ENCODE peak calls at places on chromosomes 1 and 21, in five cellular contexts. X is neuronal stem cell, D is uterus, H is breast epithelium, Y is upper lobe of right lung. A is an unnamed sample.

GRCh38 chr1:115343200-115343737 is 5.2 kb upstream of the NGF start:
- DNase-seq in Y (no peak), D (no peak), X (no peak), H (no peak), A (no peak)

GRCh38 chr21:25428537-25428936 is 178.7 kb downstream of the MRPL39 start:
- DNase-seq in Y (no peak), H (no peak), D (no peak), X (no peak), A (no peak)

GRCh38 chr1:14217384-14217783 is 381.1 kb upstream of the KAZN start:
- DNase-seq in D (no peak), X (no peak), Y (no peak), H (no peak), A (no peak)

GRCh38 chr1:203673550-203674411 is 47.1 kb downstream of the ATP2B4 start:
- DNase-seq in H (peak; percentile 40), X (no peak), D (peak; percentile 77), Y (no peak), A (peak; percentile 84)

GRCh38 chr1:115426271-115426771 is 88.3 kb upstream of the NGF start:
- DNase-seq in D (peak; percentile 42), X (no peak), H (no peak), Y (no peak), A (peak; percentile 73)

GRCh38 chr1:111937147-111937725 is 52.2 kb downstream of the KCND3 start:
- DNase-seq in Y (no peak), D (no peak), H (no peak), X (no peak), A (no peak)

GRCh38 chr1:12196641-12197482 is 30.1 kb downstream of the TNFRSF1B start:
- DNase-seq in D (no peak), X (no peak), H (no peak), Y (peak; percentile 80), A (peak; percentile 75)

GRCh38 chr1:214404154-214404553 is 123.2 kb downstream of the SMYD2 start:
- DNase-seq in X (no peak), H (no peak), D (no peak), Y (no peak), A (no peak)

GRCh38 chr1:72693376-72693775 is 411.0 kb upstream of the NEGR1 start:
- DNase-seq in H (no peak), D (no peak), X (no peak), Y (no peak), A (no peak)

GRCh38 chr1:203702130-203702577 is 62.8 kb upstream of the LAX1 start:
- DNase-seq in D (peak; percentile 70), H (peak; percentile 29), Y (no peak), X (peak; percentile 84), A (peak; percentile 56)

GRCh38 chr1:39277876-39278275 is 73.4 kb downstream of the MACF1 start:
- DNase-seq in D (no peak), H (no peak), X (no peak), Y (no peak), A (no peak)

GRCh38 chr1:210362526-210362925 is 33.8 kb downstream of the HHAT start:
- DNase-seq in Y (no peak), D (no peak), X (no peak), H (no peak), A (no peak)

GRCh38 chr1:12143631-12144155 is 23.1 kb upstream of the TNFRSF1B start:
- DNase-seq in X (no peak), Y (peak; percentile 89), D (peak; percentile 75), H (peak; percentile 73), A (peak; percentile 93)

GRCh38 chr1:151964510-151964909 is 29.1 kb downstream of the S100A10 start:
- DNase-seq in Y (no peak), H (no peak), X (no peak), D (no peak), A (no peak)

GRCh38 chr1:204867203-204867602 is 3.5 kb upstream of the NFASC start:
- DNase-seq in D (no peak), X (no peak), Y (no peak), H (no peak), A (no peak)

GRCh38 chr1:221435510-221435909 is 306.4 kb downstream of the DUSP10 start:
- DNase-seq in D (no peak), Y (no peak), H (no peak), X (peak; percentile 24), A (no peak)

GRCh38 chr1:236065509-236066005 is 667 bp upstream of the NID1 start:
- DNase-seq in H (no peak), X (no peak), D (no peak), Y (no peak), A (no peak)

GRCh38 chr1:243890576-243890975 is 40.5 kb upstream of the AKT3 start:
- DNase-seq in Y (no peak), X (no peak), D (no peak), H (no peak), A (no peak)

GRCh38 chr1:174976436-174977107 is 23.2 kb upstream of the CACYBP start:
- DNase-seq in X (no peak), H (no peak), Y (no peak), D (peak; percentile 30), A (no peak)

GRCh38 chr1:45326627-45327591 is at the start of gene HPDL:
- DNase-seq in X (peak; percentile 71), H (no peak), Y (peak; percentile 80), D (peak; percentile 58), A (peak; percentile 77)

GRCh38 chr1:183942933-183943693 is 94.4 kb downstream of the COLGALT2 start:
- DNase-seq in D (peak; percentile 57), X (peak; percentile 58), H (no peak), Y (no peak), A (no peak)

GRCh38 chr1:8822383-8823294 is 5.2 kb upstream of the RERE start:
- DNase-seq in X (no peak), Y (no peak), D (peak; percentile 37), H (no peak), A (peak; percentile 52)
- H3K4me3 ChIP-seq in X (no peak overlapping the region), Y (no peak overlapping the region), D (no peak overlapping the region), H (no peak overlapping the region), A (no peak overlapping the region)

GRCh38 chr21:33286600-33287456 is 20.7 kb downstream of the IL10RB start:
- DNase-seq in D (peak; percentile 63), Y (no peak), H (no peak), X (no peak), A (no peak)
- H3K27ac ChIP-seq in D (peak overlapping the region; percentile 83), Y (peak overlapping the region; percentile 83), H (peak overlapping the region; percentile 82), X (no peak overlapping the region), A (peak overlapping the region; percentile 67)

DNA sequence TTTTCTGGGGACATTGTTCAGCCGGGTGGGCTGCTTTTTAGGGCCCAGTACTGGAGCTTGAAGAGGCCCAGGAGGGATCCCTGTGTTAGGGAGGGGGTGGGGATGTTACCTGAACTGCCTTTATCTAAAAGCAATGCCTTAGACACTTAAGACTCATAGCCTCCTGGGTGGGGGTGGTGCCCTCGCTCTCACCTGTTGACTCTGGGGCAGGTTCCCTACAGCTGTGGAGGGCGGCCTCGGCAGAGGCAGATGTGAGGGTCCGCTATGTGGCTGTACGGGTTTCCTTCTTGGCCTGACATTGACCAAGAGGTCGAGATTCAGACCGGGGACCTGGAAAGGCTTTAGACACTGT is 724 bp downstream of the INAVA start:
- DNase-seq in H (no peak), D (no peak), Y (no peak), X (no peak), A (no peak)
- H3K36me3 ChIP-seq in H (no peaks in the 10 kb centered on the region), D (no peaks in the 10 kb centered on the region), Y (no peaks in the 10 kb centered on the region), X (peaks cover 22% of the 10 kb centered on the region), A (no peaks in the 10 kb centered on the region)

GRCh38 chr1:2298685-2299673 is 70.9 kb downstream of the SKI start:
- DNase-seq in X (no peak), Y (peak; percentile 85), H (no peak), D (no peak), A (no peak)
- H3K4me3 ChIP-seq in X (no peak overlapping the region), Y (no peak overlapping the region), H (no peak overlapping the region), D (no peak overlapping the region), A (no peak overlapping the region)

GRCh38 chr1:100053119-100053518 is 79.6 kb downstream of the SASS6 start:
- DNase-seq in D (no peak), Y (no peak), X (no peak), H (no peak), A (no peak)

GRCh38 chr1:100050139-100050538 is 80.3 kb downstream of the SLC35A3 start:
- DNase-seq in X (no peak), D (no peak), H (no peak), Y (no peak), A (no peak)

GRCh38 chr1:100053727-100054126 is 79.0 kb downstream of the SASS6 start:
- DNase-seq in H (no peak), D (no peak), Y (no peak), X (no peak), A (no peak)

GRCh38 chr1:100051893-100052292 is 80.8 kb downstream of the SASS6 start:
- DNase-seq in X (no peak), D (no peak), Y (no peak), H (no peak), A (no peak)
- H3K27ac ChIP-seq in X (no peak overlapping the region), D (no peak overlapping the region), Y (no peak overlapping the region), H (no peak overlapping the region), A (no peak overlapping the region)

GRCh38 chr1:227771326-227771725 is 36.1 kb downstream of the SNAP47 start:
- DNase-seq in H (no peak), X (no peak), D (no peak), Y (peak; percentile 48), A (no peak)
- H3K36me3 ChIP-seq in H (no peaks in the 10 kb centered on the region), X (peaks cover 35% of the 10 kb centered on the region), D (no peaks in the 10 kb centered on the region), Y (peaks cover 11% of the 10 kb centered on the region), A (peaks cover 42% of the 10 kb centered on the region)

A was measured in tibial artery.